ENCODE peak calls at places on chromosomes 6 and 20, in six cellular contexts. D is stimulated activated CD8-positive, alpha-beta memory T cell treated with anti-CD3 and anti-CD28 coated beads, Interleukin-2, amount 100 ng/mL, for 48 hours; A is left lobe of liver; O is HTR-8/SVneo; F is HS-5; Q is epithelial cell of esophagus. E is an unnamed sample.

GRCh38 chr20:50690979-50691584 is at the start of gene RIPOR3:
- DNase-seq in D (no peak), A (no peak), O (no peak), F (no peak), Q (no peak), E (no peak)

GRCh38 chr20:14566505-14566904 is 229.1 kb upstream of the FLRT3 start:
- DNase-seq in D (no peak), A (no peak), O (no peak), F (no peak), Q (peak), E (no peak)

GRCh38 chr6:26571592-26572296 is 25.0 kb upstream of the ABT1 start:
- DNase-seq in D (no peak), A (peak), O (peak), F (peak), Q (peak), E (peak)

GRCh38 chr6:47146426-47147174 is 104.5 kb upstream of the ADGRF1 start:
- DNase-seq in D (no peak), A (no peak), O (no peak), F (no peak), Q (peak), E (no peak)

GRCh38 chr6:42349753-42350573 is 101.8 kb downstream of the TRERF1 start:
- DNase-seq in D (no peak), A (no peak), O (no peak), F (no peak), Q (no peak), E (no peak)

GRCh38 chr6:887583-888235 is 194.8 kb upstream of the EXOC2 start:
- DNase-seq in D (no peak), A (no peak), O (no peak), F (no peak), Q (no peak), E (no peak)

GRCh38 chr6:135922170-135922569 is 70.7 kb downstream of the PDE7B start:
- DNase-seq in D (no peak), A (no peak), O (peak), F (peak), Q (peak), E (no peak)

GRCh38 chr20:47428851-47429336 is 72.4 kb upstream of the ZMYND8 start:
- DNase-seq in D (no peak), A (no peak), O (no peak), F (no peak), Q (no peak), E (no peak)